ENCODE peak calls at places on chromosomes 13 and 19, in four cellular contexts. One of them, this sample, is unnamed.

GRCh38 chr13:44271915-44272341 is 101.7 kb upstream of the SERP2 start:
- DNase-seq in K562: no peak
- DNase-seq in H1: no peak
- DNase-seq in GM12878: no peak
- DNase-seq in this sample: no peak

GRCh38 chr19:44912854-44913253 is 1.6 kb upstream of the APOC1 start:
- DNase-seq in K562: no peak
- DNase-seq in H1: no peak
- DNase-seq in GM12878: no peak
- DNase-seq in this sample: no peak

GRCh38 chr19:52453324-52454094 is at the start of gene ZNF578:
- DNase-seq in K562: peak; percentile 51
- DNase-seq in H1: no peak
- DNase-seq in GM12878: no peak
- DNase-seq in this sample: no peak

GRCh38 chr19:28387507-28387906 is 825.4 kb downstream of the UQCRFS1 start:
- DNase-seq in K562: no peak
- DNase-seq in H1: no peak
- DNase-seq in GM12878: no peak
- DNase-seq in this sample: no peak

GRCh38 chr13:89401209-89401810 is 1730.1 kb downstream of the SLITRK5 start:
- DNase-seq in K562: no peak
- DNase-seq in H1: no peak
- DNase-seq in GM12878: no peak
- DNase-seq in this sample: no peak

GRCh38 chr19:6010107-6010506 is 32.2 kb upstream of the RANBP3 start:
- DNase-seq in K562: no peak
- DNase-seq in H1: no peak
- DNase-seq in GM12878: no peak
- DNase-seq in this sample: no peak

GRCh38 chr19:35353635-35354034 is 4.6 kb upstream of the FFAR3 start:
- DNase-seq in K562: no peak
- DNase-seq in H1: peak; percentile 16
- DNase-seq in GM12878: no peak
- DNase-seq in this sample: no peak

GRCh38 chr13:76414320-76414719 is 471.9 kb downstream of the KCTD12 start:
- DNase-seq in K562: no peak
- DNase-seq in H1: no peak
- DNase-seq in GM12878: no peak
- DNase-seq in this sample: no peak

GRCh38 chr19:28296506-28296905 is 916.4 kb downstream of the UQCRFS1 start:
- DNase-seq in K562: no peak
- DNase-seq in H1: no peak
- DNase-seq in GM12878: no peak
- DNase-seq in this sample: no peak

GRCh38 chr19:44648536-44649370 is 5.0 kb downstream of the PVR start:
- DNase-seq in K562: no peak
- DNase-seq in H1: no peak
- DNase-seq in GM12878: no peak
- DNase-seq in this sample: no peak

GRCh38 chr19:35206855-35207254 is 21.7 kb downstream of the FAM187B start:
- DNase-seq in K562: no peak
- DNase-seq in H1: no peak
- DNase-seq in GM12878: no peak
- DNase-seq in this sample: no peak

GRCh38 chr19:4238831-4239230 is 8.0 kb upstream of the YJU2 start:
- DNase-seq in K562: no peak
- DNase-seq in H1: no peak
- DNase-seq in GM12878: no peak
- DNase-seq in this sample: no peak

GRCh38 chr13:86108334-86108733 is 309.1 kb upstream of the SLITRK6 start:
- DNase-seq in K562: no peak
- DNase-seq in H1: no peak
- DNase-seq in GM12878: no peak
- DNase-seq in this sample: no peak

GRCh38 chr13:48066310-48066989 is 28.5 kb downstream of the MED4 start:
- DNase-seq in K562: no peak
- DNase-seq in H1: no peak
- DNase-seq in GM12878: peak; percentile 42
- DNase-seq in this sample: no peak

GRCh38 chr19:52896431-52897148 is 845 bp downstream of the ZNF320 start:
- DNase-seq in K562: peak; percentile 52
- DNase-seq in H1: peak; percentile 57
- DNase-seq in GM12878: no peak
- DNase-seq in this sample: no peak

GRCh38 chr19:1257475-1258160 is 9.2 kb downstream of the MIDN start:
- DNase-seq in K562: no peak
- DNase-seq in H1: no peak
- DNase-seq in GM12878: no peak
- DNase-seq in this sample: no peak
- TF ChIP-seq POLR2A in K562: no peak
- TF ChIP-seq POLR2A in H1: no peak
- TF ChIP-seq POLR2A in GM12878: no peak
- TF ChIP-seq POLR2A in this sample: no peak

DNA sequence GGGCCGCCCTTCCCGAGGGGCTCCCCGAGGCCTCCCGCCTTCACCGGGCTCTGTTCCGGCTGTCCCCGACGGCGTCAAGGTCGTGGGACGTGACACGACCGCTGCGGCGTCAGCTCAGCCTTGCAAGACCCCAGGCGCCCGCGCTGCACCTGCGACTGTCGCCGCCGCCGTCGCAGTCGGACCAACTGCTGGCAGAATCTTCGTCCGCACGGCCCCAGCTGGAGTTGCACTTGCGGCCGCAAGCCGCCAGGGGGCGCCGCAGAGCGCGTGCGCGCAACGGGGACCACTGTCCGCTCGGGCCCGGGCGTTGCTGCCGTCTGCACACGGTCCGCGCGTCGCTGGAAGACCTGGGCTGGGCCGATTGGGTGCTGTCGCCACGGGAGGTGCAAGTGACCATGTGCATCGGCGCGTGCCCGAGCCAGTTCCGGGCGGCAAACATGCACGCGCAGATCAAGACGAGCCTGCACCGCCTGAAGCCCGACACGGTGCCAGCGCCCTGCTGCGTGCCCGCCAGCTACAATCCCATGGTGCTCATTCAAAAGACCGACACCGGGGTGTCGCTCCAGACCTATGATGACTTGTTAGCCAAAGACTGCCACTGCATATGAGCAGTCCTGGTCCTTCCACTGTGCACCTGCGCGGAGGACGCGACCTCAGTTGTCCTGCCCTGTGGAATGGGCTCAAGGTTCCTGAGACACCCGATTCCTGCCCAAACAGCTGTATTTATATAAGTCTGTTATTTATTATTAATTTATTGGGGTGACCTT is 2.6 kb downstream of the GDF15 start:
- DNase-seq in K562: peak; percentile 88
- DNase-seq in H1: peak; percentile 98
- DNase-seq in GM12878: peak; percentile 60
- DNase-seq in this sample: no peak
- TF ChIP-seq SRF in K562: peak; percentile 41
- TF ChIP-seq SRF in H1: no peak
- TF ChIP-seq SRF in GM12878: no peak
- TF ChIP-seq SRF in this sample: no peak

GRCh38 chr19:46746281-46746965 is at the start of gene STRN4:
- DNase-seq in K562: peak; percentile 90
- DNase-seq in H1: peak; percentile 67
- DNase-seq in GM12878: no peak
- DNase-seq in this sample: no peak

GRCh38 chr19:46748325-46749109 is 2.3 kb upstream of the STRN4 start:
- DNase-seq in K562: peak; percentile 53
- DNase-seq in H1: peak; percentile 94
- DNase-seq in GM12878: no peak
- DNase-seq in this sample: no peak

GRCh38 chr19:46745030-46745429 is 827 bp upstream of the FKRP start:
- DNase-seq in K562: no peak
- DNase-seq in H1: no peak
- DNase-seq in GM12878: no peak
- DNase-seq in this sample: no peak

GRCh38 chr19:46744005-46744691 is 1.7 kb upstream of the FKRP start:
- DNase-seq in K562: no peak
- DNase-seq in H1: no peak
- DNase-seq in GM12878: no peak
- DNase-seq in this sample: no peak

DNA sequence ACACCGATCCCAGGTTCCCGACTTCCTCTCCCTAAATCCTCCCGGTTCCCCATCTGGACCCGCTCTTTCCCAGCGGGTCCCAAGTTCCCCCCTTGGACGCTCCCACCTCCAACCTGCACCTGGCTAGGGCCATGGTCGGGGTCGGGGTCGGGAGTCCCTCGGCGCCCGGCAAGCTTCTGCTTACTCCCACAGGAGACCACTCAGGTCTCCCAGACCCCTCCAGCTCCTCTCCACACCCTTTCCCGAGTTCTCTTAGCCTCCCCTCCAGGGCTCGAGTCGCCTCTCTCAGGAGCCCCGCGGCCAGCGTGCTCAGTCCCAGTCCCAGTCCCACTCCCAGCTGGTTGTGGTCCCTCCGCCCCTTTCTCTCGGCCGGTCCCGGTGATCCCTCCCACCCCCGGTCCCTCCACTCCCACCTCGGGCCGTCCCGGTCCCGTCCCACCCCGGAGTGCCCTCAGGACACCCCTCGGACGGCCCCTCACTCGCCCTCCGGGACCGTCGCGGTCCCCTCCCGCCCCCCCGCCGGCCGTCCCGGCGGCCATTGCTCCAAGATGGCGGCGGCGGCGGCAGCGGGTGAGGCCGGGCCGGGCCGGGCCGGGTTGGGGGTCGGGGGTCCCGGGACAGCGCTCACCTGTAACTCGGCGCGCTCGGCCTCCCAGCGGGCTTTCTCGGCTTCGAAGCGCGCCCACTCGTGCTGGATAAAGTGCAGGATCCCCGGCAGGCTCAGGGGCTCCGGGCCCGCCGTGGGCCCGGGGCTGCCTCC is at the start of gene FKRP:
- DNase-seq in K562: peak; percentile 86
- DNase-seq in H1: no peak
- DNase-seq in GM12878: no peak
- DNase-seq in this sample: no peak
- TF ChIP-seq POLR2A in K562: no peak
- TF ChIP-seq POLR2A in H1: no peak
- TF ChIP-seq POLR2A in GM12878: peak; percentile 66
- TF ChIP-seq POLR2A in this sample: no peak

GRCh38 chr13:91331047-91331915 is 16.2 kb upstream of the MIR17HG start:
- DNase-seq in K562: no peak
- DNase-seq in H1: no peak
- DNase-seq in GM12878: no peak
- DNase-seq in this sample: no peak
- TF ChIP-seq SRF in K562: no peak
- TF ChIP-seq SRF in H1: no peak
- TF ChIP-seq SRF in GM12878: no peak
- TF ChIP-seq SRF in this sample: no peak

GRCh38 chr19:32971715-32972540 is at the start of the genes CEP89 and FAAP24:
- DNase-seq in K562: peak; percentile 100
- DNase-seq in H1: peak; percentile 99
- DNase-seq in GM12878: peak; percentile 100
- DNase-seq in this sample: peak; percentile 99
- TF ChIP-seq POLR2A in K562: peak; percentile 88
- TF ChIP-seq POLR2A in H1: peak; percentile 62
- TF ChIP-seq POLR2A in GM12878: peak; percentile 94
- TF ChIP-seq POLR2A in this sample: peak; percentile 40

GRCh38 chr13:102868366-102868936 is 22.6 kb downstream of the ERCC5 start:
- DNase-seq in K562: no peak
- DNase-seq in H1: no peak
- DNase-seq in GM12878: no peak
- DNase-seq in this sample: no peak
- TF ChIP-seq SRF in K562: no peak
- TF ChIP-seq SRF in H1: no peak
- TF ChIP-seq SRF in GM12878: no peak
- TF ChIP-seq SRF in this sample: no peak